ENCODE peak calls at places on chromosomes 13 and 19, in six cellular contexts. U is AG09319, J is B cell, Q is fibroblast of lung, B is lower leg skin, S is brain microvascular endothelial cell. O is an unnamed sample.

GRCh38 chr13:50345804-50346203 is 330.6 kb downstream of the KCNRG start:
- DNase-seq in Q (no peak), J (no peak), B (no peak), U (no peak), S (no peak), O (no peak)

GRCh38 chr13:108214511-108215383 is 589 bp downstream of the LIG4 start:
- DNase-seq in B (no peak), S (no peak), Q (no peak), J (peak; percentile 48), U (no peak), O (no peak)

GRCh38 chr19:1058112-1058511 is 8.9 kb upstream of the ARHGAP45 start:
- DNase-seq in S (no peak), Q (no peak), B (no peak), J (no peak), U (no peak), O (no peak)

GRCh38 chr19:33259532-33259931 is 33.9 kb upstream of the SLC7A10 start:
- DNase-seq in Q (no peak), S (no peak), J (no peak), B (no peak), U (no peak), O (no peak)

GRCh38 chr19:12773571-12773970 is 1.8 kb downstream of the HOOK2 start:
- DNase-seq in Q (no peak), U (no peak), J (no peak), S (no peak), B (no peak), O (no peak)

GRCh38 chr13:39056018-39056417 is 17.8 kb downstream of the NHLRC3 start:
- DNase-seq in J (no peak), U (no peak), S (no peak), Q (no peak), B (no peak), O (no peak)

GRCh38 chr19:41945135-41945766 is 13.9 kb downstream of the RABAC1 start:
- DNase-seq in S (no peak), Q (no peak), U (no peak), J (peak; percentile 93), B (no peak), O (no peak)

GRCh38 chr19:7815325-7815724 is 14.7 kb upstream of the EVI5L start:
- DNase-seq in U (no peak), B (no peak), S (no peak), Q (no peak), J (peak; percentile 72), O (no peak)

GRCh38 chr13:72255908-72256307 is 388.9 kb upstream of the DACH1 start:
- DNase-seq in S (peak; percentile 35), J (no peak), U (no peak), Q (peak; percentile 51), B (no peak), O (no peak)

GRCh38 chr13:28658539-28658795 is 463 bp upstream of the POMP start:
- DNase-seq in U (no peak), J (no peak), S (no peak), B (no peak), Q (no peak), O (no peak)

GRCh38 chr19:11986754-11987153 is 21.9 kb downstream of the ZNF763 start:
- DNase-seq in Q (no peak), U (no peak), J (no peak), B (no peak), S (no peak), O (no peak)

GRCh38 chr13:99806671-99807070 is 164.9 kb downstream of the ZIC5 start:
- DNase-seq in Q (no peak), S (no peak), U (no peak), J (no peak), B (no peak), O (no peak)

GRCh38 chr13:59521549-59521948 is 642.2 kb downstream of the DIAPH3 start:
- DNase-seq in B (no peak), Q (no peak), S (no peak), J (no peak), U (no peak), O (no peak)

GRCh38 chr13:20942938-20943518 is 40.5 kb upstream of the XPO4 start:
- DNase-seq in B (no peak), U (no peak), Q (no peak), S (no peak), J (no peak), O (no peak)
- TF ChIP-seq CTCF in B (no peak), U (no peak), Q (no peak), S (no peak), J (no peak), O (no peak)

DNA sequence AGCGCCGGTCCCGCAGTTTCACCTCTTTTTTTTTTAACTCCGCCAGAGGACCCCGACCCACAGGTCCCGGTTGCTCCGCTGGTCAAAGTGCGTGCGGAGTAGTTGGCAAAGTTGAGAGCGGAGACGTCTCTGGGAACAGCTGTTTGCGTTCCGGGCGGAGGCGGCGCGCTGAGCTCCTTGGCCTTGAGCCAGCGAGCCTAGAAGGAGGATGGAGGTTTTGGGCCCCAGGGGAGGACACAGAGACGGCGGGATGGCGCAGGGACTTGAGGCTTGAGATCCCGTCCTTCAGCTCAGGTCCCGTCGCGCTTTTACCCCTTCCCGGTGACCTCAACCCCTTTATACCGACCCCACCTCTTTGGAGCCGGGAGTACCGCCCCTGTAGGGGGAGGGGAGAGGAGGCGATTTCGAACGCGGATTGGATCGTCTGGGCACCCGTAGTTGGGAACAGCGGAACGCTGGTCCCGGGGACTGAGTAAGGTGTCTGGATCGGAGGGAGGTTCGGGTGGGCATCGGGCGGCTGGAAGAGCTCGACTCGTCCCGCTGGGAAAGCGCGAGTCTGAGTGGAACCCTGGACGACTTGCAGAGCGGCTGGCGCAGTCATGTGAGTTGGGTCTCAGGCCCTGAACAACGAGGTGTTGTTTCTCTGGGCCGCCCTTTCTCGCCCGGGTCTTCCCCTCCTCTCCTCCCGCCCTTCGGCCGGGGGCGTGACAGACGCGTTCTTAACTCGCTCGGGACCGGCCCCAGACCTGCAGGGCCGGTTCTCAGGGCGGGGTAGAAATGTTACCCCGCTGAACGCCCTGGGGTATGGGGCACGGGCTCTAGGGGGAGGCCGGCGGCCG is at the start of gene WBP4:
- DNase-seq in B (peak; percentile 99), S (peak; percentile 93), Q (peak; percentile 98), U (peak; percentile 87), J (peak; percentile 92), O (peak; percentile 97)
- TF ChIP-seq CTCF in B (no peak), S (peak; percentile 28), Q (peak; percentile 34), U (peak; percentile 16), J (no peak), O (peak; percentile 20)

GRCh38 chr19:38143847-38144246 is 80.2 kb downstream of the DPF1 start:
- DNase-seq in S (no peak), U (no peak), J (no peak), Q (no peak), B (no peak), O (no peak)
- TF ChIP-seq CTCF in S (peak; percentile 45), U (peak; percentile 16), J (no peak), Q (peak; percentile 19), B (no peak), O (peak; percentile 18)

DNA sequence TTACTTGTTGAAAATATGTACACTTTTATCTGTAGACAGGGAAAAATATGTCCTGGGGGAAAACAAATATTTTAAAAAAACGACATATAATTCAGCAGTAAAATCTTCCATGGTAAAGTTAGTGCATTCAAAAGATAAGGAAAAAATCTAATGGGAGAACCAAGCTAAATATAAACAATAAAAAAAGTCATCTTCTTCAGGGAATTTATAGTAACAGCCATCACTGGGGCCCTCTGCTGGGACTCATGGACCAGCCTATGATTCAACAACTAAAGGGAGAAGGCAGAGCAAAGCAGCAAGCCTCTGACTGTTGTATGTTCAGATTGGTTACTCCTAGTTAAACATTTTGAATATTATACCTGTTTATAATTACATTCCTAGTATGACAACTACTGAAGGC is 93.0 kb downstream of the ITGBL1 start:
- DNase-seq in B (no peak), U (no peak), J (no peak), S (peak; percentile 32), Q (peak; percentile 25), O (no peak)
- TF ChIP-seq CTCF in B (no peak), U (no peak), J (no peak), S (peak; percentile 59), Q (peak; percentile 29), O (peak; percentile 39)

O was measured in osteocyte.